ENCODE peak calls at places on chromosomes 3 and 15, in eight cellular contexts. B is Panc1, T is HCT116, G is HepG2, A is GM23338, S is GM12878, D is K562, Q is upper lobe of left lung. E is an unnamed sample.

GRCh38 chr3:101778385-101779046 is 495 bp upstream of the NXPE3 start:
- ATAC-seq in B (peak; percentile 32), S (no peak), G (no peak), T (no peak), Q (no peak), D (no peak), A (peak; percentile 6), E (peak; percentile 15)

GRCh38 chr15:34799149-34799824 is 3.9 kb upstream of the ACTC1 start:
- ATAC-seq in T (no peak), S (no peak), A (no peak), G (no peak), D (peak; percentile 84), Q (no peak), B (peak; percentile 33), E (no peak)

GRCh38 chr3:99250272-99250671 is 348.8 kb upstream of the DCBLD2 start:
- ATAC-seq in Q (no peak), T (no peak), S (no peak), G (no peak), B (no peak), A (no peak), D (no peak), E (no peak)

GRCh38 chr3:59809750-59810444 is 760.1 kb upstream of the CFAP20DC start:
- ATAC-seq in T (peak; percentile 67), S (peak; percentile 49), D (no peak), B (no peak), G (no peak), Q (no peak), A (peak; percentile 35), E (no peak)

GRCh38 chr3:54053201-54053600 is 69.2 kb upstream of the CACNA2D3 start:
- ATAC-seq in Q (peak; percentile 91), D (no peak), B (no peak), S (no peak), T (no peak), A (peak; percentile 67), G (no peak), E (no peak)

GRCh38 chr3:114687157-114687556 is 393.3 kb downstream of the TIGIT start:
- ATAC-seq in Q (no peak), S (no peak), D (no peak), G (no peak), A (peak; percentile 28), T (no peak), B (no peak), E (no peak)

GRCh38 chr3:178930116-178930515 is 141.5 kb downstream of the ZMAT3 start:
- ATAC-seq in D (no peak), S (no peak), Q (no peak), G (no peak), B (no peak), A (no peak), T (no peak), E (no peak)

GRCh38 chr3:12648384-12648959 is 15.4 kb downstream of the RAF1 start:
- ATAC-seq in S (peak; percentile 82), A (no peak), G (no peak), T (no peak), B (no peak), Q (no peak), D (no peak), E (no peak)

GRCh38 chr15:40163657-40164416 is 3.0 kb downstream of the BUB1B start:
- ATAC-seq in G (no peak), T (no peak), S (peak; percentile 27), Q (no peak), D (no peak), A (no peak), B (no peak), E (no peak)

GRCh38 chr15:98018761-98019351 is 58.4 kb downstream of the ARRDC4 start:
- ATAC-seq in Q (no peak), S (no peak), T (no peak), D (no peak), B (no peak), A (no peak), G (no peak), E (no peak)

GRCh38 chr3:61778095-61778494 is 216.7 kb downstream of the PTPRG start:
- ATAC-seq in A (peak; percentile 80), S (peak; percentile 62), G (peak; percentile 39), D (no peak), T (no peak), B (no peak), Q (no peak), E (no peak)

GRCh38 chr3:138441742-138442141 is 7.3 kb downstream of the ESYT3 start:
- ATAC-seq in Q (no peak), B (no peak), D (no peak), A (no peak), T (peak; percentile 59), G (no peak), S (no peak), E (no peak)

GRCh38 chr15:39376371-39376909 is 204.4 kb upstream of the THBS1 start:
- ATAC-seq in D (no peak), G (no peak), A (no peak), B (no peak), T (no peak), Q (no peak), S (no peak), E (peak; percentile 46)

GRCh38 chr3:41143421-41144031 is 55.8 kb upstream of the CTNNB1 start:
- ATAC-seq in G (no peak), B (no peak), Q (no peak), D (no peak), A (no peak), T (no peak), S (no peak), E (peak; percentile 70)

GRCh38 chr15:51727141-51727897 is 10.1 kb downstream of the LYSMD2 start:
- ATAC-seq in S (peak; percentile 60), G (peak; percentile 93), A (no peak), D (peak; percentile 94), B (peak; percentile 60), T (no peak), Q (peak; percentile 30), E (no peak)

GRCh38 chr15:92120082-92120481 is 266.6 kb downstream of the SLCO3A1 start:
- ATAC-seq in T (no peak), G (no peak), D (no peak), S (no peak), A (no peak), B (no peak), Q (no peak), E (no peak)

GRCh38 chr15:92118936-92119325 is 265.4 kb downstream of the SLCO3A1 start:
- ATAC-seq in T (no peak), A (no peak), B (no peak), D (no peak), G (no peak), Q (no peak), S (no peak), E (no peak)

GRCh38 chr15:92117301-92117731 is 263.8 kb downstream of the SLCO3A1 start:
- ATAC-seq in Q (no peak), T (no peak), G (no peak), B (no peak), D (no peak), A (no peak), S (no peak), E (peak; percentile 50)

GRCh38 chr15:92116320-92116719 is 262.8 kb downstream of the SLCO3A1 start:
- ATAC-seq in D (no peak), B (no peak), T (no peak), A (no peak), S (no peak), Q (no peak), G (no peak), E (no peak)

GRCh38 chr15:92118162-92118935 is 264.8 kb downstream of the SLCO3A1 start:
- ATAC-seq in B (no peak), T (no peak), A (peak; percentile 75), G (no peak), S (no peak), D (no peak), Q (no peak), E (no peak)
- H3K27ac ChIP-seq in B (no peak overlapping the region), T (no peak overlapping the region), A (peak overlapping the region; percentile 65), G (no peak overlapping the region), S (no peak overlapping the region), D (no peak overlapping the region), Q (no peak overlapping the region), E (no peak overlapping the region)

GRCh38 chr3:11583638-11584046 is 60.1 kb downstream of the VGLL4 start:
- ATAC-seq in B (no peak), A (no peak), Q (no peak), S (no peak), G (no peak), T (no peak), D (no peak), E (no peak)

GRCh38 chr3:11580645-11581044 is 63.1 kb downstream of the VGLL4 start:
- ATAC-seq in A (no peak), B (no peak), S (no peak), G (no peak), Q (no peak), D (no peak), T (no peak), E (no peak)

GRCh38 chr3:11581237-11582122 is 62.2 kb downstream of the VGLL4 start:
- ATAC-seq in S (peak; percentile 64), G (no peak), Q (peak; percentile 46), B (peak; percentile 29), D (no peak), T (peak; percentile 22), A (peak; percentile 35), E (peak; percentile 21)

GRCh38 chr3:11583226-11583625 is 60.5 kb downstream of the VGLL4 start:
- ATAC-seq in Q (no peak), S (no peak), T (no peak), D (no peak), A (no peak), G (no peak), B (no peak), E (no peak)

DNA sequence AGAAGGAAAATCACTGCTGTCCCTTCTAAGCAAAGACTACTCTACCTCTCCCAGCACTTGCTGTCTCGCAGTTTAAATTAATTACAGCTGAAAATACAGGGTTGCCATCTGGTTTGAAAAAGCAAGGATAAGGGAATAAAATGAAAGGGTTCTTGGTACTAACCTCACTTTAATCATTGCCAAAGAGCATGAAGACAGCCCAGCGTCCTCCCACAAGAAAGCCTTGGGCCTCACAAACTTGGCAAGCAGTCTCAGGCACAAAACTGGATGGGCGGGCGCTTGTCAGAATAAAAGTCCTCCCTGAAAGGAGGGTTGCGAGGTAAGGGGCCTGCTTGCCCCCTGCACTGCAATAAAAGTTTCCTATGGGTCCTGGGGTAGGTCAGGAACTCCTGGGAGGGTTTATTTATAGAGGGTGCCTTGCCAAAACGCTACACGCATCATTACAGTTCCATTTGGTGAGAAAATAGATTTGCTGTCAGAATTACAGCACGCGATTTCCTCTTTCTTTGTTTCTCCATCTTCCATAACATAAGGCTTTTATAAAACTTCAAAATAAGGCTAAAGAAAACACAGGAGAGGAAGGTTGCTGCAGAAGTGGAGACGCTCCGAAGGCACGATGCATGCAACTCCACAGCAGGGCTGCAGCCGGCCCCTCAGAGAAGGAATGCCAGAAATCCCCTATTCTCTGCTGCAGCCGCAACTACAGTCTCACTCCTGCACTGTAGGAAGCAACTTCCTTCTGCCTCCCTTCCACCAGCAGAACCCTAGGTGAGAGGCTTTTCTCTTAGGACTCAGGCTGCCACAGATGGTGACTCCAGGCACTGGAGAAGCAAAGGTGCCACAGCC is 61.4 kb downstream of the VGLL4 start:
- ATAC-seq in T (no peak), S (peak; percentile 88), Q (peak; percentile 69), G (no peak), B (peak; percentile 86), A (peak; percentile 84), D (no peak), E (peak; percentile 76)
- TF ChIP-seq POLR2AphosphoS5 in T (no peak), S (no peak), Q (no peak), G (no peak), B (no peak), A (no peak), D (no peak), E (peak; percentile 39)

GRCh38 chr3:186648851-186649250 is 8.7 kb downstream of the FETUB start:
- ATAC-seq in D (no peak), T (peak; percentile 54), S (no peak), B (no peak), G (no peak), Q (no peak), A (no peak), E (no peak)
- H3K4me1 ChIP-seq in D (no peaks in the 10 kb centered on the region), T (peaks cover 1% of the 10 kb centered on the region), S (peaks cover 17% of the 10 kb centered on the region), B (no peaks in the 10 kb centered on the region), G (peaks cover 5% of the 10 kb centered on the region), Q (no peaks in the 10 kb centered on the region), A (peaks cover 4% of the 10 kb centered on the region), E (no peaks in the 10 kb centered on the region)

GRCh38 chr3:44525060-44525459 is 29.9 kb upstream of the ZKSCAN7 start:
- ATAC-seq in B (no peak), Q (no peak), A (no peak), G (no peak), D (no peak), S (no peak), T (no peak), E (no peak)
- H3K27ac ChIP-seq in B (no peak overlapping the region), Q (no peak overlapping the region), A (no peak overlapping the region), G (no peak overlapping the region), D (no peak overlapping the region), S (no peak overlapping the region), T (no peak overlapping the region), E (no peak overlapping the region)

E was measured in gastroesophageal sphincter.